ENCODE peak calls at places on chromosomes 2 and 18, in eight cellular contexts. H is A549, Y is esophagus squamous epithelium, W is IMR-90, C is ovary, T is GM12878, J is transverse colon, E is spleen. X is an unnamed sample.

GRCh38 chr2:204228169-204228940 is 291.8 kb downstream of the ICOS start:
- DNase-seq in W (no peak), T (no peak), E (no peak), Y (no peak), H (no peak), J (no peak), C (no peak), X (no peak)

GRCh38 chr18:79951545-79952456 is at the start of gene SLC66A2:
- DNase-seq in E (peak; percentile 99), T (no peak), C (peak; percentile 97), J (peak; percentile 96), Y (peak; percentile 31), H (peak; percentile 66), W (peak; percentile 83), X (peak; percentile 96)

GRCh38 chr2:129904532-129905446 is 74.7 kb upstream of the RAB6C start:
- DNase-seq in Y (no peak), W (no peak), J (no peak), C (no peak), E (no peak), T (no peak), H (no peak), X (no peak)

GRCh38 chr18:48222118-48222517 is 187.1 kb downstream of the ZBTB7C start:
- DNase-seq in E (no peak), Y (no peak), C (no peak), J (peak; percentile 50), W (no peak), T (peak; percentile 2), H (peak; percentile 19), X (peak; percentile 51)

GRCh38 chr2:51919395-51919794 is 887.5 kb upstream of the NRXN1 start:
- DNase-seq in C (no peak), T (no peak), W (peak; percentile 72), J (no peak), Y (no peak), E (no peak), H (no peak), X (no peak)

GRCh38 chr2:230714122-230714453 is 1.4 kb downstream of the CAB39 start:
- DNase-seq in Y (no peak), W (peak; percentile 84), E (no peak), J (peak; percentile 20), C (no peak), H (peak; percentile 24), T (no peak), X (no peak)

GRCh38 chr2:28160986-28161425 is 231.7 kb upstream of the FOSL2 start:
- DNase-seq in H (peak; percentile 77), W (peak; percentile 63), J (no peak), C (no peak), E (no peak), Y (no peak), T (no peak), X (no peak)

GRCh38 chr2:39571197-39571731 is 94.5 kb upstream of the TMEM178A start:
- DNase-seq in E (no peak), C (no peak), W (no peak), H (no peak), J (no peak), T (no peak), Y (no peak), X (no peak)

GRCh38 chr2:29518010-29518409 is 402.8 kb downstream of the CLIP4 start:
- DNase-seq in H (no peak), E (no peak), T (no peak), W (peak; percentile 71), J (no peak), C (no peak), Y (no peak), X (no peak)

GRCh38 chr2:130374587-130375290 is 18.9 kb downstream of the PTPN18 start:
- DNase-seq in Y (no peak), J (no peak), H (no peak), E (no peak), C (no peak), W (peak; percentile 52), T (no peak), X (no peak)

GRCh38 chr2:8685697-8686358 is 4.0 kb downstream of the ID2 start:
- DNase-seq in T (no peak), J (peak; percentile 81), H (peak; percentile 51), W (peak; percentile 25), E (peak; percentile 96), C (peak; percentile 89), Y (no peak), X (peak; percentile 92)

GRCh38 chr18:39661856-39662366 is 2096.3 kb upstream of the CELF4 start:
- DNase-seq in H (no peak), E (no peak), C (no peak), T (no peak), W (no peak), Y (no peak), J (no peak), X (no peak)

GRCh38 chr2:169768262-169768995 is 30.2 kb upstream of the SSB start:
- DNase-seq in T (no peak), H (no peak), W (no peak), E (peak; percentile 80), C (peak; percentile 25), Y (no peak), J (peak; percentile 12), X (peak; percentile 34)

GRCh38 chr2:62787381-62787780 is 81.9 kb downstream of the EHBP1 start:
- DNase-seq in J (no peak), E (no peak), C (no peak), Y (no peak), T (no peak), W (peak; percentile 51), H (peak; percentile 50), X (no peak)

GRCh38 chr18:65091737-65092329 is 659.0 kb upstream of the CDH7 start:
- DNase-seq in J (no peak), W (peak; percentile 0), Y (no peak), T (no peak), C (no peak), H (peak; percentile 21), E (no peak), X (no peak)

GRCh38 chr18:45775241-45775676 is 50.2 kb upstream of the SIGLEC15 start:
- DNase-seq in C (peak; percentile 76), T (no peak), Y (no peak), H (peak; percentile 85), W (peak; percentile 63), J (peak; percentile 61), E (peak; percentile 88), X (peak; percentile 84)

GRCh38 chr2:175964195-175964594 is 37.9 kb downstream of the LNPK start:
- DNase-seq in H (peak; percentile 35), J (no peak), Y (no peak), E (no peak), W (no peak), C (no peak), T (no peak), X (no peak)

GRCh38 chr2:150063432-150063889 is 424.0 kb downstream of the RND3 start:
- DNase-seq in J (no peak), T (no peak), H (no peak), W (peak; percentile 85), E (no peak), C (no peak), Y (no peak), X (no peak)

GRCh38 chr18:10453885-10454772 is at the start of gene APCDD1:
- DNase-seq in E (no peak), T (no peak), H (no peak), J (peak; percentile 45), Y (no peak), C (peak; percentile 88), W (no peak), X (peak; percentile 72)

GRCh38 chr2:226995625-226996041 is 159.8 kb downstream of the RHBDD1 start:
- DNase-seq in W (peak; percentile 77), C (no peak), H (peak; percentile 51), Y (no peak), J (peak; percentile 13), E (no peak), T (no peak), X (no peak)

GRCh38 chr2:226991663-226992062 is 155.8 kb downstream of the RHBDD1 start:
- DNase-seq in W (no peak), T (no peak), H (no peak), E (no peak), J (no peak), Y (no peak), C (no peak), X (no peak)

GRCh38 chr2:226993171-226993570 is 157.3 kb downstream of the RHBDD1 start:
- DNase-seq in T (no peak), H (no peak), Y (no peak), C (no peak), W (no peak), J (no peak), E (no peak), X (no peak)

GRCh38 chr2:226999676-227000075 is 163.8 kb downstream of the RHBDD1 start:
- DNase-seq in E (no peak), H (no peak), J (no peak), Y (no peak), T (no peak), C (no peak), W (no peak), X (no peak)

DNA sequence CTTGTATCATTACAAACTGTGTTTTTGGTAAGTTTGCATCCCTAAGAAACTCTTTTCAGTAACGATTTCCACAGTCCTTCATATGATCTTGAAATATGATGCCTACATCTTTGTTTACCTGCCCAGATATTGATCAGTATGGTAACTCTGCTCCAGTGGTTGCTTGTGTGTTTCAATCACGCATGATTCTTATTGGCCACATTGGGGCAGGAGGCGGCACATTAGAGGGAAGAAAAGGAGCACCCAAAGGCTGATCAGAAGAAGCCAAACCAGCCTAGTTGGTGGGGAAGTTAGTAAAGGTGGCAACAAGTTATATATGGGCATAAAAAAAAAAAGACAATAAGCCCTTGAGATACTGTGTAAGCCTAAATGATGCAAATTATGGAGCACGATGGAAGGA is 158.9 kb downstream of the RHBDD1 start:
- DNase-seq in J (no peak), H (peak; percentile 11), W (no peak), Y (no peak), E (no peak), T (no peak), C (no peak), X (no peak)
- TF ChIP-seq POLR2A in J (no peak), H (no peak), W (no peak), Y (no peak), E (no peak), T (no peak), C (no peak), X (no peak)

GRCh38 chr2:127400533-127400896 is 12.7 kb upstream of the MAP3K2 start:
- DNase-seq in W (no peak), E (peak; percentile 64), T (no peak), J (peak; percentile 72), C (no peak), H (no peak), Y (no peak), X (no peak)
- H3K4me1 ChIP-seq in W (peaks cover 17% of the 10 kb centered on the region), E (no peaks in the 10 kb centered on the region), T (peaks cover 22% of the 10 kb centered on the region), J (peaks cover 21% of the 10 kb centered on the region), C (peaks cover 4% of the 10 kb centered on the region), H (peaks cover 67% of the 10 kb centered on the region), Y (peaks cover 51% of the 10 kb centered on the region), X (peaks cover 17% of the 10 kb centered on the region)

GRCh38 chr2:65199194-65199593 is 28.4 kb upstream of the ACTR2 start:
- DNase-seq in E (no peak), Y (no peak), W (no peak), C (no peak), J (no peak), H (no peak), T (no peak), X (no peak)
- TF ChIP-seq POLR2A in E (no peak), Y (no peak), W (no peak), C (no peak), J (no peak), H (no peak), T (no peak), X (no peak)

DNA sequence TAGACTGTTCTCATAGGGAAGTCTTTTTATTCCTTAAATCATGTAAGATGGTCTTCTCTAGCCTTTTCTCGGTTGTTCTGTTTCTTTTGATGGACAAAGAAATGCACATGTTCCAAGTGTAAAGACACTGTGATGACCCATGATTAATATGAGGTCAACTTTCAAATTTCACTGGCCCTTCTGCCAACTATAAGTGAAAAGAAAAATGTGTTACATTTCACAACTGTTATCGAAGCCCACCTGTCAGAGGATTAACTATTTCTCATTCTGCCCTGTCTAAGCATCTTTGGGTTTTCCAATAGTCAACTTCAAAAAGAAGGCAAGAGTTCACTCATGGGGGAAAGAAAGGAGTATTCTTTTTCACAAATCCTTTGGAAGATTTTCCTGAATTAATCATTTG is 3.3 kb downstream of the RDH14 start:
- DNase-seq in E (no peak), J (no peak), C (no peak), Y (no peak), H (no peak), T (no peak), W (no peak), X (no peak)
- H3K4me1 ChIP-seq in E (peaks cover 23% of the 10 kb centered on the region), J (no peaks in the 10 kb centered on the region), C (peaks cover 7% of the 10 kb centered on the region), Y (peaks cover 60% of the 10 kb centered on the region), H (peaks cover 15% of the 10 kb centered on the region), T (no peaks in the 10 kb centered on the region), W (peaks cover 4% of the 10 kb centered on the region), X (peaks cover 40% of the 10 kb centered on the region)